ENCODE peak calls at places on chromosomes 16 and 17, in four cellular contexts. S is CD4-positive, alpha-beta T cell; Y is CD8-positive, alpha-beta memory T cell; Q is endothelial cell of umbilical vein. L is an unnamed sample.

GRCh38 chr16:75085556-75085955 is 31.0 kb downstream of the LDHD start:
- DNase-seq in S (no peak), Y (no peak), Q (no peak), L (no peak)

GRCh38 chr16:4489030-4489429 is 12.8 kb downstream of the HMOX2 start:
- DNase-seq in S (no peak), Y (no peak), Q (peak; percentile 26), L (no peak)

GRCh38 chr16:14502932-14503741 is 126.9 kb downstream of the PARN start:
- DNase-seq in S (no peak), Y (no peak), Q (no peak), L (no peak)

GRCh38 chr17:7393613-7394451 is 493 bp downstream of the PLSCR3 start:
- DNase-seq in S (peak; percentile 60), Y (peak; percentile 75), Q (no peak), L (peak; percentile 61)

GRCh38 chr16:88387941-88388627 is 5.3 kb downstream of the ZNF469 start:
- DNase-seq in S (no peak), Y (no peak), Q (peak; percentile 10), L (no peak)

GRCh38 chr17:28982191-28982793 is 23.5 kb downstream of the SEZ6 start:
- DNase-seq in S (peak; percentile 17), Y (peak; percentile 88), Q (peak; percentile 75), L (no peak)

GRCh38 chr16:85718153-85718477 is 29.4 kb upstream of the GINS2 start:
- DNase-seq in S (no peak), Y (no peak), Q (no peak), L (no peak)

GRCh38 chr17:32807577-32807976 is 69.3 kb downstream of the MYO1D start:
- DNase-seq in S (no peak), Y (no peak), Q (peak; percentile 64), L (no peak)

GRCh38 chr17:47095268-47095667 is 93.8 kb downstream of the CDC27 start:
- DNase-seq in S (no peak), Y (no peak), Q (no peak), L (no peak)

GRCh38 chr17:42520540-42520951 is 15.5 kb upstream of the NAGLU start:
- DNase-seq in S (no peak), Y (no peak), Q (no peak), L (no peak)

GRCh38 chr16:80319181-80319580 is 221.6 kb upstream of the DYNLRB2 start:
- DNase-seq in S (no peak), Y (no peak), Q (no peak), L (no peak)

GRCh38 chr16:88383401-88384221 is 852 bp downstream of the ZNF469 start:
- DNase-seq in S (no peak), Y (no peak), Q (peak; percentile 22), L (no peak)

GRCh38 chr17:76528528-76529223 is 8.8 kb downstream of the CYGB start:
- DNase-seq in S (no peak), Y (no peak), Q (no peak), L (no peak)

GRCh38 chr17:74514632-74515035 is 16.6 kb downstream of the CD300LB start:
- DNase-seq in S (no peak), Y (no peak), Q (no peak), L (no peak)

GRCh38 chr16:13171313-13171712 is 269.9 kb downstream of the SHISA9 start:
- DNase-seq in S (no peak), Y (no peak), Q (no peak), L (no peak)

GRCh38 chr17:49454050-49454449 is 39.4 kb upstream of the PHB1 start:
- DNase-seq in S (no peak), Y (no peak), Q (no peak), L (no peak)

GRCh38 chr16:3304370-3304769 is 860 bp downstream of the TIGD7 start:
- DNase-seq in S (no peak), Y (no peak), Q (no peak), L (no peak)
- H3K9me3 ChIP-seq in S (peaks cover 42% of the 10 kb centered on the region), Y (peaks cover 20% of the 10 kb centered on the region), Q (no peaks in the 10 kb centered on the region), L (peaks cover 16% of the 10 kb centered on the region)

GRCh38 chr16:62967606-62968005 is 931.4 kb upstream of the CDH8 start:
- DNase-seq in S (no peak), Y (no peak), Q (no peak), L (no peak)
- H3K9me3 ChIP-seq in S (peaks cover 2% of the 10 kb centered on the region), Y (no peaks in the 10 kb centered on the region), Q (no peaks in the 10 kb centered on the region), L (no peaks in the 10 kb centered on the region)

GRCh38 chr16:19073344-19073743 is 5.9 kb downstream of the COQ7 start:
- DNase-seq in S (no peak), Y (no peak), Q (no peak), L (no peak)
- H3K9me3 ChIP-seq in S (no peaks in the 10 kb centered on the region), Y (no peaks in the 10 kb centered on the region), Q (no peaks in the 10 kb centered on the region), L (no peaks in the 10 kb centered on the region)

DNA sequence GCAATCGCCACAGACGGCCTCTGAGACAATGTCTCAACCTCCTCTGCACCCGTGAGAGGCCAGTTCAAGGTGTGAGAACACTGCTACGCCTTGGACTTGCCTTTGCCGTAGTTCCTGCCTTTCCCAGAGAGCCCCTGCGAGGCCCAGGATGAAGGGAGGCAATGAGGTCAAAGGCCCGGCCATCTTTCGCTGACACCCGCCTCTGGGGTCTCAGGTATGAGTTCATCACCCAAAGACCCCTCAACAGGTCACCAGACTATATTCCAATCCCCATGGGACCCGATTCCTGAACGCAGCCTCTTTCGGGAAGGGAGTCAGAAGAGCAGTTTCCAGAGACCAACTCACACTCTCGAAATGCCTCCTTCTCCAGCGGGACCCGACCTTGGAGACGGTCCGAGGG is 573.5 kb downstream of the KCNJ18 start:
- DNase-seq in S (no peak), Y (no peak), Q (no peak), L (no peak)
- H3K9me3 ChIP-seq in S (no peaks in the 10 kb centered on the region), Y (no peaks in the 10 kb centered on the region), Q (peaks cover 3% of the 10 kb centered on the region), L (peaks cover 4% of the 10 kb centered on the region)

GRCh38 chr16:3306078-3306477 is 781 bp downstream of the ZNF75A start:
- DNase-seq in S (no peak), Y (no peak), Q (no peak), L (no peak)
- H3K9me3 ChIP-seq in S (peaks cover 43% of the 10 kb centered on the region), Y (peaks cover 19% of the 10 kb centered on the region), Q (no peaks in the 10 kb centered on the region), L (peaks cover 16% of the 10 kb centered on the region)

GRCh38 chr17:51244041-51244440 is 15.8 kb downstream of the MBTD1 start:
- DNase-seq in S (no peak), Y (no peak), Q (no peak), L (no peak)

GRCh38 chr17:51240275-51240674 is 19.6 kb downstream of the MBTD1 start:
- DNase-seq in S (no peak), Y (no peak), Q (no peak), L (no peak)

GRCh38 chr17:51251010-51251409 is 8.8 kb downstream of the MBTD1 start:
- DNase-seq in S (no peak), Y (no peak), Q (peak; percentile 39), L (no peak)

GRCh38 chr17:51250314-51250840 is 9.5 kb downstream of the MBTD1 start:
- DNase-seq in S (no peak), Y (no peak), Q (no peak), L (no peak)

GRCh38 chr17:51245535-51245934 is 14.3 kb downstream of the MBTD1 start:
- DNase-seq in S (no peak), Y (no peak), Q (no peak), L (no peak)
- H3K9me3 ChIP-seq in S (no peaks in the 10 kb centered on the region), Y (no peaks in the 10 kb centered on the region), Q (no peaks in the 10 kb centered on the region), L (no peaks in the 10 kb centered on the region)

DNA sequence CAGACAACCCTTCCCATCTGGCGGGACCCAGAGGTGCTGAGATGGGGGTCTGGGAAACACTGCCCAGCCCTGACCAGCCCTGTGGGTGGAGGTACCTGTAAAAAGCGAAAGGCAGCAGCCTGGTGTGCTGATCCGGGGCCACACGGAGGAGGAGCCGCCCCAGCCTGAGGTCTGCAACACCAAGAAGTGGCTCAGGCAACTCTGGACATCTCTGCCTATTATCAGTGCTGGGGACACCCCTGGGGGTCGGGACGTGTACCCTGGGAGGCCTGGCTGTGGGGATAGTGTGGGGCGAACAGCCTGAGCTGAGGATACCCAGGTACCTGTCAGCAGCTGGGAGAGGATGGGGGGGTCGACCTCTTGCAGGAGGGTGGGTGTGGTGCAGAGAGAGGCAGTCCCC is 18.0 kb downstream of the ZNF276 start:
- DNase-seq in S (no peak), Y (no peak), Q (no peak), L (no peak)
- H3K9me3 ChIP-seq in S (no peaks in the 10 kb centered on the region), Y (no peaks in the 10 kb centered on the region), Q (no peaks in the 10 kb centered on the region), L (no peaks in the 10 kb centered on the region)

GRCh38 chr17:60491771-60492170 is 34.3 kb downstream of the APPBP2 start:
- DNase-seq in S (no peak), Y (no peak), Q (no peak), L (no peak)
- H3K9me3 ChIP-seq in S (peaks cover 14% of the 10 kb centered on the region), Y (no peaks in the 10 kb centered on the region), Q (no peaks in the 10 kb centered on the region), L (peaks cover 2% of the 10 kb centered on the region)